ENCODE peak calls at places on chromosomes 5 and 9, in five cellular contexts. One of them, this sample, is unnamed. For H3K9me3, the result is how much of the 10 kb centered on the place peaks cover.

GRCh38 chr5:140785905-140786686 is at the start of gene PCDHA1:
- DNase-seq in WERI-Rb-1: no peak
- DNase-seq in Panc1: no peak
- DNase-seq in A549: peak
- DNase-seq in neural progenitor cell: no peak
- DNase-seq in this sample: no peak

GRCh38 chr5:142183561-142183960 is 75.0 kb downstream of the NDFIP1 start:
- DNase-seq in WERI-Rb-1: no peak
- DNase-seq in neural progenitor cell: no peak
- DNase-seq in Panc1: no peak
- DNase-seq in A549: no peak
- DNase-seq in this sample: no peak

GRCh38 chr5:60823574-60823973 is 20.5 kb downstream of the ELOVL7 start:
- DNase-seq in WERI-Rb-1: no peak
- DNase-seq in Panc1: no peak
- DNase-seq in A549: no peak
- DNase-seq in neural progenitor cell: no peak
- DNase-seq in this sample: no peak

GRCh38 chr5:16464664-16465543 is 696 bp downstream of the ZNF622 start:
- DNase-seq in Panc1: no peak
- DNase-seq in neural progenitor cell: no peak
- DNase-seq in A549: no peak
- DNase-seq in WERI-Rb-1: no peak
- DNase-seq in this sample: no peak

GRCh38 chr5:138663009-138663408 is 87.8 kb upstream of the HSPA9 start:
- DNase-seq in A549: no peak
- DNase-seq in neural progenitor cell: no peak
- DNase-seq in WERI-Rb-1: no peak
- DNase-seq in Panc1: no peak
- DNase-seq in this sample: no peak

GRCh38 chr9:128124873-128125574 is 2.5 kb downstream of the PTGES2 start:
- DNase-seq in WERI-Rb-1: peak
- DNase-seq in neural progenitor cell: peak
- DNase-seq in Panc1: no peak
- DNase-seq in A549: peak
- DNase-seq in this sample: peak

GRCh38 chr9:19246891-19247290 is 16.4 kb downstream of the DENND4C start:
- DNase-seq in neural progenitor cell: no peak
- DNase-seq in WERI-Rb-1: no peak
- DNase-seq in Panc1: no peak
- DNase-seq in A549: no peak
- DNase-seq in this sample: no peak

GRCh38 chr5:74035521-74035937 is 409.5 kb downstream of the ARHGEF28 start:
- DNase-seq in neural progenitor cell: no peak
- DNase-seq in Panc1: peak
- DNase-seq in A549: peak
- DNase-seq in WERI-Rb-1: peak
- DNase-seq in this sample: no peak

GRCh38 chr9:128635266-128636023 is 21.2 kb downstream of the DYNC2I2 start:
- DNase-seq in A549: peak
- DNase-seq in Panc1: peak
- DNase-seq in WERI-Rb-1: peak
- DNase-seq in neural progenitor cell: peak
- DNase-seq in this sample: peak

GRCh38 chr9:81661339-81661738 is 28.0 kb downstream of the TLE1 start:
- DNase-seq in neural progenitor cell: no peak
- DNase-seq in Panc1: no peak
- DNase-seq in A549: no peak
- DNase-seq in WERI-Rb-1: no peak
- DNase-seq in this sample: no peak

GRCh38 chr9:133533878-133534277 is 626 bp upstream of the ADAMTSL2 start:
- DNase-seq in WERI-Rb-1: no peak
- DNase-seq in A549: no peak
- DNase-seq in Panc1: no peak
- DNase-seq in neural progenitor cell: no peak
- DNase-seq in this sample: no peak

GRCh38 chr9:127458921-127459320 is 7.6 kb downstream of the LRSAM1 start:
- DNase-seq in Panc1: no peak
- DNase-seq in WERI-Rb-1: no peak
- DNase-seq in neural progenitor cell: no peak
- DNase-seq in A549: no peak
- DNase-seq in this sample: no peak

GRCh38 chr9:124894741-124895170 is 32.8 kb downstream of the ARPC5L start:
- DNase-seq in Panc1: no peak
- DNase-seq in WERI-Rb-1: peak
- DNase-seq in A549: no peak
- DNase-seq in neural progenitor cell: peak
- DNase-seq in this sample: no peak

GRCh38 chr9:37582548-37583157 is 6.5 kb upstream of the FBXO10 start:
- DNase-seq in neural progenitor cell: peak
- DNase-seq in WERI-Rb-1: no peak
- DNase-seq in A549: peak
- DNase-seq in Panc1: peak
- DNase-seq in this sample: peak

GRCh38 chr9:135156525-135157510 is 69.3 kb downstream of the OLFM1 start:
- DNase-seq in Panc1: no peak
- DNase-seq in WERI-Rb-1: no peak
- DNase-seq in neural progenitor cell: peak
- DNase-seq in A549: peak
- DNase-seq in this sample: no peak

GRCh38 chr9:130888146-130888885 is 8.3 kb downstream of the QRFP start:
- DNase-seq in A549: no peak
- DNase-seq in WERI-Rb-1: no peak
- DNase-seq in Panc1: no peak
- DNase-seq in neural progenitor cell: no peak
- DNase-seq in this sample: no peak

GRCh38 chr9:75164573-75164972 is 76.3 kb downstream of the OSTF1 start:
- DNase-seq in WERI-Rb-1: no peak
- DNase-seq in A549: no peak
- DNase-seq in neural progenitor cell: no peak
- DNase-seq in Panc1: no peak
- DNase-seq in this sample: no peak

GRCh38 chr5:111999286-111999685 is 242.3 kb upstream of the NREP start:
- DNase-seq in A549: no peak
- DNase-seq in WERI-Rb-1: no peak
- DNase-seq in Panc1: no peak
- DNase-seq in neural progenitor cell: no peak
- DNase-seq in this sample: peak

GRCh38 chr5:55993013-55993412 is 1.8 kb downstream of the IL6ST start:
- DNase-seq in WERI-Rb-1: no peak
- DNase-seq in Panc1: no peak
- DNase-seq in A549: no peak
- DNase-seq in neural progenitor cell: peak
- DNase-seq in this sample: no peak

GRCh38 chr5:59328801-59329296 is 564.7 kb downstream of the PDE4D start:
- DNase-seq in A549: peak
- DNase-seq in WERI-Rb-1: no peak
- DNase-seq in Panc1: no peak
- DNase-seq in neural progenitor cell: no peak
- DNase-seq in this sample: no peak

GRCh38 chr5:76007904-76008303 is 75.3 kb upstream of the SV2C start:
- DNase-seq in WERI-Rb-1: no peak
- DNase-seq in Panc1: no peak
- DNase-seq in A549: no peak
- DNase-seq in neural progenitor cell: no peak
- DNase-seq in this sample: no peak

GRCh38 chr5:176994460-176995121 is 12.0 kb downstream of the UIMC1 start:
- DNase-seq in WERI-Rb-1: no peak
- DNase-seq in A549: no peak
- DNase-seq in neural progenitor cell: peak
- DNase-seq in Panc1: no peak
- DNase-seq in this sample: no peak

GRCh38 chr9:134290603-134291451 is 35.4 kb upstream of the RXRA start:
- DNase-seq in neural progenitor cell: no peak
- DNase-seq in Panc1: no peak
- DNase-seq in WERI-Rb-1: no peak
- DNase-seq in A549: no peak
- DNase-seq in this sample: no peak

GRCh38 chr5:14491505-14491904 is 90.1 kb upstream of the OTULINL start:
- DNase-seq in neural progenitor cell: no peak
- DNase-seq in Panc1: no peak
- DNase-seq in A549: no peak
- DNase-seq in WERI-Rb-1: no peak
- DNase-seq in this sample: no peak

GRCh38 chr9:137945581-137945980 is 68.0 kb downstream of the CACNA1B start:
- DNase-seq in WERI-Rb-1: no peak
- DNase-seq in Panc1: no peak
- DNase-seq in A549: no peak
- DNase-seq in neural progenitor cell: no peak
- DNase-seq in this sample: no peak

GRCh38 chr5:374631-375335 is 53.3 kb downstream of the AHRR start:
- DNase-seq in A549: no peak
- DNase-seq in Panc1: no peak
- DNase-seq in neural progenitor cell: no peak
- DNase-seq in WERI-Rb-1: no peak
- DNase-seq in this sample: no peak

GRCh38 chr5:61306531-61307195 is 25.4 kb upstream of the ZSWIM6 start:
- DNase-seq in neural progenitor cell: no peak
- DNase-seq in A549: no peak
- DNase-seq in Panc1: no peak
- DNase-seq in WERI-Rb-1: no peak
- DNase-seq in this sample: no peak

GRCh38 chr5:1134478-1134877 is 22.6 kb upstream of the SLC12A7 start:
- DNase-seq in Panc1: no peak
- DNase-seq in A549: no peak
- DNase-seq in WERI-Rb-1: no peak
- DNase-seq in neural progenitor cell: no peak
- DNase-seq in this sample: no peak

GRCh38 chr9:27426717-27427645 is 97.1 kb upstream of the IFNK start:
- DNase-seq in neural progenitor cell: peak
- DNase-seq in WERI-Rb-1: no peak
- DNase-seq in A549: peak
- DNase-seq in Panc1: no peak
- DNase-seq in this sample: no peak

GRCh38 chr9:38393128-38393809 is 767 bp downstream of the ALDH1B1 start:
- DNase-seq in Panc1: no peak
- DNase-seq in neural progenitor cell: no peak
- DNase-seq in A549: peak
- DNase-seq in WERI-Rb-1: no peak
- DNase-seq in this sample: no peak

GRCh38 chr5:144697847-144698262 is 527.2 kb downstream of the KCTD16 start:
- DNase-seq in neural progenitor cell: no peak
- DNase-seq in A549: no peak
- DNase-seq in Panc1: peak
- DNase-seq in WERI-Rb-1: no peak
- DNase-seq in this sample: peak

GRCh38 chr5:9340095-9340494 is 205.8 kb downstream of the SEMA5A start:
- DNase-seq in A549: no peak
- DNase-seq in Panc1: no peak
- DNase-seq in neural progenitor cell: no peak
- DNase-seq in WERI-Rb-1: no peak
- DNase-seq in this sample: no peak

DNA sequence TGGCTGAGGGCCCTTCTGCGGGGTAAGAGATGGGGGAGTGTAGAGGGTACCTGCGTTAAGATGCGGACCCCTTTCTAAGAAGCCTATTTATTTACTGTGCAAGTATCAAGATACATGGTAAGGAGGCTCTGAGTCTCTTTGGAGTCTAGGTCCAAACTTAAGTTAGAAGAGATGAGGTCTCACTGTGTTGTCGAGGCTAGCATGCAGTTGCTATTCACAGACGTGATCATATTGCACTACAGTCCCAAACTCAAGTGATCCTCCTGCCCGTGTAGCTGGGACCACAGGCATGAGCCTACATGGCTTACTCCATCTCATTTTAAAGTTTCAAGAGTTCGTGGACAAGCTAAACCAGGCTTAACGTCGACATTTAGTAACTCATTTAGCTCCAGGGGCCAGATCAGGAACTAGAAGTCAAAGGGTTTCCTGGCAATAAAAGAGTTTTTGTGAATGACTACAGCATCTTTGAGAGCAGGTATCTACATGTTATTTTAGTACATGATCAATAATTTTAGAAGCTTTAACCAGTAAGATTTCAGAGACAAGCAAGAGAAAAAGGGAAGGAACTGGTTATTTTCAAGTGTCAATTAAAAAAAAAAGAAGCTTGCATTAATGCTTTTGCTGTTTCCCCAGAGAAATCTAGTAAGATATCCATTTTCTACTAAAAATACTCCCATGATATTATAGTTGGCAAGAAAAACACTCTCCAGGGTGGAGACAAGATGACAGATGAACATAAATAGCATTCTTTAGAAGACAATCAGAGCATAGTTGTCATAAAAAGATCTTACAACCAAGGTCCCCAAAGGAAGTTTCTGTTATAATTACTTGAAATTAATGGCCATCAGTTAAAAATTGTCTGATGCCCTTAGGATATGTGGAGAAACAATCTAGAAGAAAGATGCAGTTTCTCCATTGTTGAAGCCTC is 141.3 kb downstream of the SCAMP1 start:
- DNase-seq in WERI-Rb-1: no peak
- DNase-seq in neural progenitor cell: no peak
- DNase-seq in Panc1: no peak
- DNase-seq in A549: no peak
- DNase-seq in this sample: no peak
- H3K27ac ChIP-seq in WERI-Rb-1: no peak
- H3K27ac ChIP-seq in neural progenitor cell: no peak
- H3K27ac ChIP-seq in Panc1: no peak
- H3K27ac ChIP-seq in A549: no peak
- H3K27ac ChIP-seq in this sample: no peak

GRCh38 chr5:158195811-158196210 is 336.9 kb upstream of the CLINT1 start:
- DNase-seq in A549: no peak
- DNase-seq in Panc1: no peak
- DNase-seq in WERI-Rb-1: no peak
- DNase-seq in neural progenitor cell: no peak
- DNase-seq in this sample: no peak
- H3K9me3 ChIP-seq in A549: under half
- H3K9me3 ChIP-seq in Panc1: under half
- H3K9me3 ChIP-seq in WERI-Rb-1: under half
- H3K9me3 ChIP-seq in neural progenitor cell: under half
- H3K9me3 ChIP-seq in this sample: under half

DNA sequence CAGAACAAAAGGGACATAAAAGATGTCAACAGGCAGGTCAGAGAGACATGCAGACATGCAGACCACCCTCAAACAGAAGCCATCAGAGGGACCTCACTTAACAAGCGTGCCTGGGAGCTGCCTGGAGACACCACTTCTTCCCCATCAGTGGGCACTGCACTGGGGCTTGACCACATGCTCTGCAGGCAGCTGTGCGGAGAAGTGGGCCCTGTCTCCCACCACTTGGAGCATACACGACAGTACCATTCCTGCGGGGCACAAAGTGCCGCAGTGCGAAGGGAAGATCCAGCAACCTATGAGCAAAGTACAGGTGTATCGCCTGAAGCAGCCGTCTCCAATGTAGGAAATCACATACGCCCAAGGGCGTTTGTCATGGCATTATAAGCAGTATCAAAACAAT is 150.5 kb upstream of the FOXD4L5 start:
- DNase-seq in neural progenitor cell: no peak
- DNase-seq in WERI-Rb-1: no peak
- DNase-seq in A549: no peak
- DNase-seq in Panc1: no peak
- DNase-seq in this sample: no peak
- TF ChIP-seq CTCF in neural progenitor cell: no peak
- TF ChIP-seq CTCF in WERI-Rb-1: no peak
- TF ChIP-seq CTCF in A549: no peak
- TF ChIP-seq CTCF in Panc1: no peak
- TF ChIP-seq CTCF in this sample: no peak

GRCh38 chr5:68086443-68086842 is 129.1 kb upstream of the PIK3R1 start:
- DNase-seq in WERI-Rb-1: no peak
- DNase-seq in neural progenitor cell: no peak
- DNase-seq in A549: no peak
- DNase-seq in Panc1: no peak
- DNase-seq in this sample: no peak
- H3K27ac ChIP-seq in WERI-Rb-1: no peak
- H3K27ac ChIP-seq in neural progenitor cell: no peak
- H3K27ac ChIP-seq in A549: no peak
- H3K27ac ChIP-seq in Panc1: no peak
- H3K27ac ChIP-seq in this sample: no peak